ENCODE peak calls at places on chromosomes 3 and 15, in seven cellular contexts. I, B, K, J, F, U and Z are unnamed samples.

GRCh38 chr3:155070316-155070715 is 9.8 kb upstream of the MME start:
- DNase-seq in I (peak; percentile 45), B (no peak), K (no peak), J (no peak), F (no peak), U (no peak), Z (no peak)

GRCh38 chr15:51229907-51230328 is 108.5 kb downstream of the CYP19A1 start:
- DNase-seq in I (peak; percentile 27), B (no peak), K (peak; percentile 80), J (peak; percentile 52), F (peak; percentile 17), U (no peak), Z (no peak)

GRCh38 chr3:162166543-162166942 is 669.9 kb downstream of the OTOL1 start:
- DNase-seq in I (peak; percentile 64), B (no peak), K (no peak), J (peak; percentile 6), F (no peak), U (no peak), Z (no peak)

GRCh38 chr15:99907698-99908097 is 174.5 kb upstream of the LYSMD4 start:
- DNase-seq in I (no peak), B (no peak), K (no peak), J (no peak), F (no peak), U (no peak), Z (no peak)

GRCh38 chr3:117217837-117218236 is 508.3 kb downstream of the TUSC7 start:
- DNase-seq in I (no peak), B (no peak), K (no peak), J (no peak), F (no peak), U (no peak), Z (no peak)

GRCh38 chr3:138812806-138813205 is 21.9 kb downstream of the PIK3CB start:
- DNase-seq in I (peak; percentile 69), B (no peak), K (no peak), J (no peak), F (no peak), U (no peak), Z (no peak)

GRCh38 chr15:69074011-69074842 is 59.7 kb downstream of the NOX5 start:
- DNase-seq in I (peak; percentile 54), B (peak; percentile 76), K (peak; percentile 85), J (peak; percentile 68), F (peak; percentile 51), U (peak; percentile 32), Z (peak; percentile 81)

GRCh38 chr3:191026746-191027145 is 164.3 kb upstream of the GMNC start:
- DNase-seq in I (no peak), B (no peak), K (no peak), J (no peak), F (no peak), U (no peak), Z (no peak)

GRCh38 chr3:128487813-128488635 is 5.0 kb downstream of the GATA2 start:
- DNase-seq in I (peak; percentile 87), B (peak; percentile 93), K (peak; percentile 94), J (peak; percentile 86), F (no peak), U (peak; percentile 96), Z (peak; percentile 93)

GRCh38 chr3:172466553-172467130 is 18.4 kb upstream of the GHSR start:
- DNase-seq in I (peak; percentile 10), B (no peak), K (no peak), J (no peak), F (no peak), U (no peak), Z (no peak)

GRCh38 chr3:38649500-38650247 is at the start of gene SCN5A:
- DNase-seq in I (no peak), B (peak; percentile 73), K (peak; percentile 54), J (peak; percentile 11), F (no peak), U (peak; percentile 19), Z (no peak)

GRCh38 chr15:28079313-28079969 is 19.7 kb downstream of the OCA2 start:
- DNase-seq in I (no peak), B (no peak), K (no peak), J (no peak), F (no peak), U (no peak), Z (no peak)

GRCh38 chr3:178056868-178057267 is 479.4 kb upstream of the KCNMB2 start:
- DNase-seq in I (peak; percentile 45), B (no peak), K (no peak), J (no peak), F (no peak), U (no peak), Z (no peak)

GRCh38 chr3:196694941-196695848 is 16.9 kb downstream of the CEP19 start:
- DNase-seq in I (no peak), B (no peak), K (no peak), J (no peak), F (no peak), U (no peak), Z (no peak)

GRCh38 chr3:196695849-196696226 is 16.2 kb downstream of the CEP19 start:
- DNase-seq in I (no peak), B (no peak), K (no peak), J (no peak), F (no peak), U (no peak), Z (no peak)

GRCh38 chr3:196694202-196694638 is 17.8 kb downstream of the CEP19 start:
- DNase-seq in I (peak; percentile 13), B (no peak), K (no peak), J (no peak), F (no peak), U (no peak), Z (no peak)

GRCh38 chr3:196699749-196700148 is 12.3 kb downstream of the CEP19 start:
- DNase-seq in I (no peak), B (no peak), K (peak; percentile 51), J (no peak), F (no peak), U (no peak), Z (no peak)

GRCh38 chr3:196697270-196697669 is 14.8 kb downstream of the CEP19 start:
- DNase-seq in I (no peak), B (no peak), K (no peak), J (no peak), F (no peak), U (no peak), Z (no peak)
- H2BK5ac ChIP-seq in I (no peak overlapping the region), B (no peak overlapping the region), K (no peak overlapping the region), J (no peak overlapping the region), F (no peak overlapping the region), U (no peak overlapping the region), Z (no peak overlapping the region)

GRCh38 chr3:11136871-11137626 is 17.2 kb upstream of the HRH1 start:
- DNase-seq in I (peak; percentile 100), B (peak; percentile 52), K (peak; percentile 40), J (peak; percentile 98), F (no peak), U (peak; percentile 98), Z (no peak)

GRCh38 chr3:11140713-11141104 is 13.6 kb upstream of the HRH1 start:
- DNase-seq in I (no peak), B (no peak), K (no peak), J (no peak), F (no peak), U (no peak), Z (no peak)

GRCh38 chr3:11137627-11137959 is 16.7 kb upstream of the HRH1 start:
- DNase-seq in I (no peak), B (no peak), K (no peak), J (no peak), F (no peak), U (no peak), Z (no peak)

GRCh38 chr3:11138371-11138770 is 15.9 kb upstream of the HRH1 start:
- DNase-seq in I (no peak), B (no peak), K (no peak), J (no peak), F (no peak), U (no peak), Z (no peak)

DNA sequence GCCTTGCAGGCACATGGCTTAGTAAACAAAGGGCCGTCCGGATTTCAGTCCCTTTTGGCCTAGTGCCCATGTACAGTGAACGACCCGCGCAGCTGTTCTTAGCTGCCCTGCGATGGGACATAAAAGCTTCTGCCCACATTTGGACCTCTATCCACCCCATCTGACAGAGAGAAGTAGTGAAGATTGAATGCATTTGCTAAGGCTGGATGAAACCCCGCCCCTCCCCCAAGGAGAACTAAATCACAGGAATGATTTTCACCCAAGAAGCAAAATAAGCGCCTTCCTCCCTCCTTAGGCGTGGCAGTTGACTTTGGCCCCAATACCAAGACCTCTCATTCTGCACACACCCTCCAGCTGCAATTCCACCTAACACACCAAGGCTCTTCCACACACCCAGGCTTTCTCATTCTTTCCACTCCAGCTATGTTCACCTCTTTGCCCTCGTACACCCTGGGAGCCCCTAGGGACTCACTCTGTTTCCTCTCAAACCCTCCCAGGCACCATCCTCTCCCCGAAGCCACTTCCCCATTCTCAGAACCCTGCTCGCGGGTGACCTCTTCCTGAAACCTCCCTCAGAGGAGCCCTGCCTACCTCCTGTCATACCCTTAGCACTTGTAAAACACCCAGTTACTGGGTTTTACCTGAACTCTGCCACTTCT is 14.1 kb upstream of the HRH1 start:
- DNase-seq in I (no peak), B (no peak), K (no peak), J (no peak), F (no peak), U (no peak), Z (no peak)
- H2BK5ac ChIP-seq in I (no peak overlapping the region), B (no peak overlapping the region), K (no peak overlapping the region), J (peak overlapping the region; percentile 3), F (no peak overlapping the region), U (no peak overlapping the region), Z (no peak overlapping the region)

GRCh38 chr3:146115619-146116018 is 45.4 kb downstream of the PLOD2 start:
- DNase-seq in I (no peak), B (no peak), K (no peak), J (peak; percentile 65), F (no peak), U (no peak), Z (no peak)

GRCh38 chr3:146111337-146111736 is 49.6 kb downstream of the PLOD2 start:
- DNase-seq in I (no peak), B (no peak), K (no peak), J (no peak), F (no peak), U (no peak), Z (no peak)

DNA sequence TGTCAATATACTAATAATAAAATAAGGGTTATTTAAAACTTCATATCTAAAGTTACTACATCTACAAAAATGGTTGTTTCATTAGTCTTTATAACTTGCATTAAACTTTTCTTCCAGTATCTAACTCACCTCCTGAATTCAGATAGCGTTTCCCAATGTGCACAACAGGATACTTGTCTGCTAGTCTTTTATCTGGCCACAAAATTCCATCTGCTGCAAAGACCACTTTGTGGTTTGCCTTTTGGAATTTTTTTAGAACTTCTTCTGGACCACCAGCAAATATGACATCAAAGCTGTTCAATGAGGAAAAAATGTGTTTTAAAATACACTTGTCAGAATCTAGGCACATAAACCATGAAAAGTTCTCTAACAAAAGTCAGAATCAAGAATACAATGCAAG is 50.8 kb downstream of the PLOD2 start:
- DNase-seq in I (no peak), B (no peak), K (no peak), J (no peak), F (no peak), U (no peak), Z (no peak)
- H2BK5ac ChIP-seq in I (no peak overlapping the region), B (no peak overlapping the region), K (no peak overlapping the region), J (no peak overlapping the region), F (no peak overlapping the region), U (no peak overlapping the region), Z (no peak overlapping the region)

DNA sequence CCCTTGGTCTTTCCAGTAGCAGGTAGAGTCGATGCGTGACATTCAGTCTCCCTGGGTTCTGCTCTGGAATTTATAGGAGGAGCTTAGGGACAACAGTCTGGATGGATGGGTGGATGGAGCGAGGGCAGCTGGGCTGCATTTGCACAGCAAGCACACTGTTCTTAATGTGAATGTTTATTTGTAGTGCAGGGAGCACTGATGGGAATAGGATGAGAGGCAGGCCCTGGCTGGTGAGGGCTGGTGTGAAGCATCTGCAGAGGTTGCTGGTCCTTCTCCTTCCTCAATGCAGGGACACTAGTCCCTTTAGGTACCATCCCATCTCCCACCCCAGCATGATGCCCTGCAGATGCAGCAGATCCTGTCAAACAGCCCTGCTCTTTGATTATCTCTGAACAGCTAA is 176.3 kb downstream of the EPHB1 start:
- DNase-seq in I (no peak), B (no peak), K (peak; percentile 26), J (no peak), F (no peak), U (no peak), Z (no peak)
- H2BK5ac ChIP-seq in I (no peak overlapping the region), B (no peak overlapping the region), K (no peak overlapping the region), J (no peak overlapping the region), F (no peak overlapping the region), U (no peak overlapping the region), Z (no peak overlapping the region)